ENCODE peak calls at places on chromosomes 1 and 21, in six cellular contexts. Q, Z, B, A, V and P are unnamed samples.

GRCh38 chr1:58848818-58849411 is 65.1 kb upstream of the JUN start:
- DNase-seq in Q (peak; percentile 82), Z (peak; percentile 91), B (no peak), A (no peak), V (peak; percentile 85), P (peak; percentile 93)

GRCh38 chr1:31335007-31335406 is 37.9 kb downstream of the FABP3 start:
- DNase-seq in Q (no peak), Z (peak; percentile 19), B (peak; percentile 35), A (no peak), V (no peak), P (peak; percentile 21)

GRCh38 chr1:22763479-22764200 is 53.0 kb downstream of the EPHB2 start:
- DNase-seq in Q (no peak), Z (no peak), B (no peak), A (no peak), V (no peak), P (no peak)

GRCh38 chr1:56590520-56591011 is 11.2 kb upstream of the PLPP3 start:
- DNase-seq in Q (no peak), Z (no peak), B (no peak), A (no peak), V (no peak), P (no peak)

GRCh38 chr1:181676269-181676668 is 193.0 kb downstream of the CACNA1E start:
- DNase-seq in Q (no peak), Z (peak; percentile 3), B (peak; percentile 55), A (no peak), V (no peak), P (no peak)

GRCh38 chr1:202010042-202011015 is at the start of gene ELF3:
- DNase-seq in Q (no peak), Z (no peak), B (peak; percentile 95), A (no peak), V (no peak), P (no peak)

GRCh38 chr21:45129231-45129923 is 55.0 kb downstream of the ADARB1 start:
- DNase-seq in Q (peak; percentile 75), Z (no peak), B (peak; percentile 42), A (no peak), V (no peak), P (no peak)

GRCh38 chr1:106613106-106613505 is 443.4 kb upstream of the PRMT6 start:
- DNase-seq in Q (no peak), Z (no peak), B (no peak), A (no peak), V (no peak), P (no peak)

GRCh38 chr1:190658907-190659306 is 181.2 kb upstream of the BRINP3 start:
- DNase-seq in Q (no peak), Z (no peak), B (no peak), A (no peak), V (no peak), P (no peak)

GRCh38 chr21:23664193-23664694 is 1943.0 kb downstream of the MRPL39 start:
- DNase-seq in Q (no peak), Z (no peak), B (peak; percentile 32), A (no peak), V (no peak), P (no peak)

GRCh38 chr1:43445618-43446387 is 7.9 kb downstream of the HYI start:
- DNase-seq in Q (peak; percentile 36), Z (no peak), B (no peak), A (no peak), V (no peak), P (no peak)

GRCh38 chr1:100323428-100324106 is 28.7 kb upstream of the CDC14A start:
- DNase-seq in Q (peak; percentile 76), Z (no peak), B (no peak), A (no peak), V (no peak), P (peak; percentile 28)

GRCh38 chr1:198880818-198881597 is 242.2 kb downstream of the PTPRC start:
- DNase-seq in Q (no peak), Z (peak; percentile 80), B (no peak), A (no peak), V (no peak), P (peak; percentile 90)

GRCh38 chr21:42125571-42126544 is 54.7 kb downstream of the UMODL1 start:
- DNase-seq in Q (no peak), Z (no peak), B (no peak), A (no peak), V (no peak), P (no peak)

GRCh38 chr1:54968581-54968980 is 11.8 kb upstream of the TMEM61 start:
- DNase-seq in Q (no peak), Z (no peak), B (no peak), A (no peak), V (no peak), P (no peak)

GRCh38 chr1:223870617-223871574 is 25.1 kb upstream of the TP53BP2 start:
- DNase-seq in Q (no peak), Z (no peak), B (peak; percentile 15), A (no peak), V (no peak), P (no peak)
- H3K4me3 ChIP-seq in Q (no peak overlapping the region), Z (no peak overlapping the region), B (no peak overlapping the region), A (no peak overlapping the region), V (no peak overlapping the region), P (no peak overlapping the region)

DNA sequence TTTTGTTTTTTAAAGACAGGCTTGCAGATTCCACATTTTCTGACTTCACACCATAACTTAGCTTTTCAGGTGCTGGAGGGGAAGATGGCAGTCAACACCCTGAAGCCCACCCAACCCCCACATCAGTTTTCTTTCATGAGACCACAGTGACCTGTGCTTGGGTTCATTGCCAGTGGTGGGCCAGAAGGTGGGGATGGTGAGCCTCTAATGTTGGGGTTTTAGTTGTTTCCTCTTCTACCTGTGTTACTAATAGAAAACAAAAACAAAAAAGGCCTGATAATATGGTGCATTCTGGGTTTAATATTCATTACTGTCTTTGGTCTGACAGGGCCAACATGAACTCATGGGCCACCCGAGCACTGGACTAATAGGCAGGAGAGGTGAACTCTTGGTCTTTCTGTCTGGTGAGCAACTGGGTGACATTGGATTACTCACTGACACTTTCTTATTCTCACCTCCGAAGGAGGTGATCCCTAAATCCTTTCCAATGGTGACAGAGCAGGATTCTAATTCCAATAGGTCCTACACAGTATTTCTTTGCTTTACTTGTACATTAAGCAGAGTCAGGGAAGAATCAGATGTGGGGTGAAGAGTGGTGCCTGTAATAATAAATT is 132.8 kb downstream of the CLIC6 start:
- DNase-seq in Q (no peak), Z (no peak), B (no peak), A (no peak), V (no peak), P (no peak)
- TF ChIP-seq CTCF in Q (no peak), Z (peak; percentile 49), B (peak; percentile 45), A (no peak), V (peak; percentile 18), P (peak; percentile 19)

GRCh38 chr1:51898090-51898734 is 19.7 kb upstream of the NRDC start:
- DNase-seq in Q (no peak), Z (peak; percentile 63), B (no peak), A (no peak), V (no peak), P (peak; percentile 78)

GRCh38 chr1:51901151-51901550 is 22.6 kb upstream of the NRDC start:
- DNase-seq in Q (no peak), Z (no peak), B (no peak), A (no peak), V (no peak), P (no peak)

GRCh38 chr1:51902456-51902855 is 23.9 kb upstream of the NRDC start:
- DNase-seq in Q (no peak), Z (no peak), B (no peak), A (no peak), V (no peak), P (no peak)

GRCh38 chr1:51899022-51899421 is 20.5 kb upstream of the NRDC start:
- DNase-seq in Q (no peak), Z (no peak), B (no peak), A (no peak), V (no peak), P (no peak)

DNA sequence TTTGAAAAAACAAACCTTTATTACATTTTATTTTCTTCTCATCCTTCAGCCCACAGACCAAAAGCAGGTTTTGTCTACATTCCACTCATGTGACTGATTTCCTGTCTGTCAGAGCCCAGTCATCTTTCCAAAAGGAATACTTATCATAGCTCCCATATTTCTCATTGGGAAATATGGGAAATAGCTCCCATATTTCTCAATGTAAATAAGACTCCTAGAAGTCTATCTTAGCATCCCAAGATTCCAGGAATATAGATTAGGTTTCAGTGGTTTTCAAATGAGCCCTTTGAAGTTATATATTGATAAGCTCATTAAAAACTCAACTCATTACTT is 19.1 kb upstream of the NRDC start:
- DNase-seq in Q (no peak), Z (peak; percentile 40), B (no peak), A (no peak), V (no peak), P (peak; percentile 84)
- H3K4me3 ChIP-seq in Q (no peak overlapping the region), Z (no peak overlapping the region), B (no peak overlapping the region), A (no peak overlapping the region), V (no peak overlapping the region), P (no peak overlapping the region)

DNA sequence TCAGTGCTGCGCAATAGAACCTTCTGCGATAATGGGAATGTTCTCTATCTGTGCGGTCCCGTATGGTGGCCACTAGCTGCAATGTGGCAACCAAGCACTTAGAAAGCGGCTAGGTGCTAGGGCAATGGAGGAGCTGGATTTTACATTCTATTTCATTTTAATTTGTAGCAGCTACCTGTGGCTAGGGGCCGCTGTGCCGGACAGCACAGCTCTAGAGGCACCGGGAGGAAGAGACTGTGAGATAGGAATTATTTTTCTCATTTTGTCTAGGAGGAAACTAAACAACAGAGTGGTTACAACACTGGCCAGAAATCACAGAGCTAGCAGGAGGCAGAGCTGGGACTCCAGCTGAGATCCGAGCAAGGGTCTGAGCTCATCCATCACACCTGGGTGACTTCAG is 130.6 kb upstream of the CD34 start:
- DNase-seq in Q (no peak), Z (no peak), B (no peak), A (no peak), V (no peak), P (no peak)
- TF ChIP-seq CTCF in Q (no peak), Z (no peak), B (no peak), A (no peak), V (no peak), P (no peak)

DNA sequence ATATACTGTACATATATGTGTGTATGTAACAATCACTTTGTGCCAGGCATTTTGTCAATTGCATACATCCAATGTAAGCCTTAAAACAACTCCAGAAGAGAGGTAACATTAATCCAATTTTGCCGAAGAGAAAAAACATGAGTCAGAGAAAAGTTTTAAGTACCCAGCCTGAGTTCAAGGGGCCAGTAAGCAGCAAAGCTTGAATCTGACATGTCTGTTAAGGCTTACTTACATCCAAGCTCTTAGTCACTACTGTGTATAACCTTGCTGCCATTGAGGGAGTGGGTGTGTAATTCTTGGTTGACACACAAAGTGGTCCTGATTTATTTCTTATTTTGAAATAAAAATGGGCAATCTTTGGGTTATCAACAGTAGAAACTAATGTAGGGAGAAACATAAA is 360.4 kb upstream of the LYPLAL1 start:
- DNase-seq in Q (no peak), Z (no peak), B (peak; percentile 69), A (no peak), V (no peak), P (no peak)
- H3K4me3 ChIP-seq in Q (no peak overlapping the region), Z (no peak overlapping the region), B (no peak overlapping the region), A (no peak overlapping the region), V (no peak overlapping the region), P (no peak overlapping the region)

GRCh38 chr1:15734296-15734695 is 1.8 kb upstream of the SLC25A34 start:
- DNase-seq in Q (no peak), Z (no peak), B (no peak), A (no peak), V (no peak), P (no peak)
- TF ChIP-seq CTCF in Q (no peak), Z (no peak), B (no peak), A (no peak), V (no peak), P (no peak)

GRCh38 chr1:167631987-167632680 is 2.1 kb downstream of the RCSD1 start:
- DNase-seq in Q (no peak), Z (no peak), B (no peak), A (no peak), V (no peak), P (no peak)
- H3K4me3 ChIP-seq in Q (peak overlapping the region; percentile 87), Z (no peak overlapping the region), B (peak overlapping the region; percentile 92), A (peak overlapping the region; percentile 77), V (peak overlapping the region; percentile 78), P (no peak overlapping the region)